ENCODE peak calls at places on chromosome 11, in six cellular contexts. D is chondrocyte, H is colonic mucosa, K is substantia nigra, R is T-cell, S is MM.1S. E is an unnamed sample.

GRCh38 chr11:12118940-12119339 is 8.6 kb downstream of the MICAL2 start:
- DNase-seq in D (no peak), H (no peak), K (no peak), R (no peak), S (no peak), E (no peak)

GRCh38 chr11:34251640-34251980 is 106.2 kb downstream of the ABTB2 start:
- DNase-seq in D (no peak), H (no peak), K (no peak), R (no peak), S (no peak), E (no peak)

GRCh38 chr11:42536961-42537360 is 774.8 kb upstream of the API5 start:
- DNase-seq in D (no peak), H (no peak), K (no peak), R (no peak), S (no peak), E (no peak)

GRCh38 chr11:72026029-72026428 is 27.3 kb downstream of the IL18BP start:
- DNase-seq in D (no peak), H (no peak), K (no peak), R (no peak), S (no peak), E (no peak)

GRCh38 chr11:116808262-116809175 is 14.6 kb downstream of the APOA4 start:
- DNase-seq in D (no peak), H (peak), K (no peak), R (no peak), S (no peak), E (no peak)

GRCh38 chr11:20310596-20311394 is 52.7 kb upstream of the HTATIP2 start:
- DNase-seq in D (no peak), H (no peak), K (no peak), R (no peak), S (no peak), E (no peak)

GRCh38 chr11:2769779-2770555 is 70.2 kb upstream of the KCNQ1OT1 start:
- DNase-seq in D (peak), H (peak), K (no peak), R (no peak), S (no peak), E (no peak)

GRCh38 chr11:95764267-95764898 is 25.2 kb downstream of the FAM76B start:
- DNase-seq in D (no peak), H (no peak), K (no peak), R (no peak), S (peak), E (no peak)

GRCh38 chr11:128334311-128335044 is 252.9 kb downstream of the ETS1 start:
- DNase-seq in D (no peak), H (no peak), K (no peak), R (no peak), S (no peak), E (no peak)

GRCh38 chr11:134911514-134912180 is 499.6 kb upstream of the B3GAT1 start:
- DNase-seq in D (no peak), H (no peak), K (no peak), R (no peak), S (no peak), E (no peak)

E was measured in ureter.